ENCODE peak calls at places on chromosomes 5 and 9, in five cellular contexts. One of them, this sample, is unnamed.

GRCh38 chr9:81789751-81790150 is 100.4 kb upstream of the TLE1 start:
- DNase-seq in HepG2: no peak
- DNase-seq in H1: no peak
- DNase-seq in K562: no peak
- DNase-seq in GM12878: no peak
- DNase-seq in this sample: no peak

GRCh38 chr9:29285818-29286217 is 1712.5 kb upstream of the C9orf72 start:
- DNase-seq in HepG2: no peak
- DNase-seq in H1: no peak
- DNase-seq in K562: no peak
- DNase-seq in GM12878: no peak
- DNase-seq in this sample: no peak

GRCh38 chr5:123157797-123158528 is 68.9 kb downstream of the PRDM6 start:
- DNase-seq in HepG2: no peak
- DNase-seq in H1: no peak
- DNase-seq in K562: no peak
- DNase-seq in GM12878: no peak
- DNase-seq in this sample: no peak

GRCh38 chr9:136886610-136887597 is 588 bp downstream of the TRAF2 start:
- DNase-seq in HepG2: no peak
- DNase-seq in H1: peak; percentile 70
- DNase-seq in K562: peak; percentile 55
- DNase-seq in GM12878: no peak
- DNase-seq in this sample: peak; percentile 89

GRCh38 chr5:3394877-3395599 is 200.6 kb upstream of the IRX1 start:
- DNase-seq in HepG2: no peak
- DNase-seq in H1: no peak
- DNase-seq in K562: no peak
- DNase-seq in GM12878: no peak
- DNase-seq in this sample: no peak

GRCh38 chr5:38403407-38403806 is 145.0 kb downstream of the EGFLAM start:
- DNase-seq in HepG2: no peak
- DNase-seq in H1: no peak
- DNase-seq in K562: no peak
- DNase-seq in GM12878: no peak
- DNase-seq in this sample: no peak

GRCh38 chr9:122179054-122179689 is 19.5 kb downstream of the MORN5 start:
- DNase-seq in HepG2: no peak
- DNase-seq in H1: no peak
- DNase-seq in K562: no peak
- DNase-seq in GM12878: no peak
- DNase-seq in this sample: no peak

GRCh38 chr5:118862596-118862995 is 125.8 kb downstream of the DTWD2 start:
- DNase-seq in HepG2: no peak
- DNase-seq in H1: no peak
- DNase-seq in K562: no peak
- DNase-seq in GM12878: no peak
- DNase-seq in this sample: no peak

GRCh38 chr5:107979900-107980299 is 309.2 kb upstream of the EFNA5 start:
- DNase-seq in HepG2: no peak
- DNase-seq in H1: no peak
- DNase-seq in K562: no peak
- DNase-seq in GM12878: no peak
- DNase-seq in this sample: no peak

GRCh38 chr9:128554155-128554862 is 1.9 kb downstream of the SPTAN1 start:
- DNase-seq in HepG2: peak; percentile 85
- DNase-seq in H1: peak; percentile 51
- DNase-seq in K562: peak; percentile 54
- DNase-seq in GM12878: peak; percentile 27
- DNase-seq in this sample: peak; percentile 37

GRCh38 chr5:181151146-181151545 is 3.8 kb downstream of the OR2V2 start:
- DNase-seq in HepG2: no peak
- DNase-seq in H1: no peak
- DNase-seq in K562: no peak
- DNase-seq in GM12878: no peak
- DNase-seq in this sample: peak; percentile 41

GRCh38 chr5:5598547-5599113 is 176.2 kb downstream of the ICE1 start:
- DNase-seq in HepG2: no peak
- DNase-seq in H1: no peak
- DNase-seq in K562: no peak
- DNase-seq in GM12878: no peak
- DNase-seq in this sample: no peak

GRCh38 chr9:133609311-133610098 is at the start of gene FAM163B:
- DNase-seq in HepG2: no peak
- DNase-seq in H1: peak; percentile 93
- DNase-seq in K562: peak; percentile 74
- DNase-seq in GM12878: no peak
- DNase-seq in this sample: peak; percentile 93

GRCh38 chr9:76412638-76413037 is 18.4 kb upstream of the RFK start:
- DNase-seq in HepG2: no peak
- DNase-seq in H1: no peak
- DNase-seq in K562: no peak
- DNase-seq in GM12878: no peak
- DNase-seq in this sample: no peak

GRCh38 chr5:162052671-162053070 is 14.9 kb upstream of the GABRG2 start:
- DNase-seq in HepG2: no peak
- DNase-seq in H1: no peak
- DNase-seq in K562: no peak
- DNase-seq in GM12878: no peak
- DNase-seq in this sample: no peak

GRCh38 chr5:177362871-177363507 is 5.3 kb downstream of the RGS14 start:
- DNase-seq in HepG2: no peak
- DNase-seq in H1: peak; percentile 89
- DNase-seq in K562: peak; percentile 86
- DNase-seq in GM12878: no peak
- DNase-seq in this sample: peak; percentile 89

GRCh38 chr9:107481035-107481434 is 8.5 kb downstream of the KLF4 start:
- DNase-seq in HepG2: no peak
- DNase-seq in H1: no peak
- DNase-seq in K562: no peak
- DNase-seq in GM12878: no peak
- DNase-seq in this sample: no peak

GRCh38 chr5:89988129-89988528 is 421.4 kb downstream of the CETN3 start:
- DNase-seq in HepG2: no peak
- DNase-seq in H1: no peak
- DNase-seq in K562: no peak
- DNase-seq in GM12878: no peak
- DNase-seq in this sample: no peak

GRCh38 chr9:81682797-81683196 is 6.5 kb downstream of the TLE1 start:
- DNase-seq in HepG2: no peak
- DNase-seq in H1: no peak
- DNase-seq in K562: no peak
- DNase-seq in GM12878: no peak
- DNase-seq in this sample: no peak

GRCh38 chr5:151424892-151425523 is 22.4 kb upstream of the SLC36A1 start:
- DNase-seq in HepG2: no peak
- DNase-seq in H1: peak; percentile 77
- DNase-seq in K562: no peak
- DNase-seq in GM12878: no peak
- DNase-seq in this sample: no peak

GRCh38 chr5:10233505-10233904 is 16.2 kb downstream of the ATPSCKMT start:
- DNase-seq in HepG2: peak; percentile 37
- DNase-seq in H1: no peak
- DNase-seq in K562: peak; percentile 38
- DNase-seq in GM12878: no peak
- DNase-seq in this sample: peak; percentile 74

GRCh38 chr9:115743709-115744605 is 409.6 kb upstream of the PAPPA start:
- DNase-seq in HepG2: no peak
- DNase-seq in H1: no peak
- DNase-seq in K562: no peak
- DNase-seq in GM12878: no peak
- DNase-seq in this sample: no peak
- TF ChIP-seq SIN3A in HepG2: no peak
- TF ChIP-seq SIN3A in H1: no peak
- TF ChIP-seq SIN3A in K562: no peak
- TF ChIP-seq SIN3A in GM12878: no peak
- TF ChIP-seq SIN3A in this sample: no peak

DNA sequence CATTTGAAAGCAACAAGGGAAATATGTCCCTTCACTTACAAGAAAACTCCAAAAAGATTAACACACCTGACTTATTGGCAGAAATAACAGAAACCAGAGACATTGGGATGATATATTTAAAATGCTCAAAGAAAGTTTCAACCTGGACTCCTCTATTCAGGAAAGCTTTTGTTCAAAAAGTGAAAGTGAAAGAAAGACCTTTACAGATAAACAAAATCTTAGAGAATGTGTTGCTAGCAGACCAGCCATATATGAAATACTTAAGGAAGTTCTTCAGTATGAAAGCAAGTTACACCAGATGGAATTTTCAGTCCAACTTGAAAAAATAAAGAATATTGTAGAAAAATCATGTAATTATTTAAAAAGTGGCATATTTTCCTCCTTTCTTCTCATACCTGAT is 1075.1 kb downstream of the NR2F1-AS1 start:
- DNase-seq in HepG2: no peak
- DNase-seq in H1: no peak
- DNase-seq in K562: no peak
- DNase-seq in GM12878: no peak
- DNase-seq in this sample: no peak
- H3K4me2 ChIP-seq in HepG2: peak overlapping the region; percentile 61
- H3K4me2 ChIP-seq in H1: no peak overlapping the region
- H3K4me2 ChIP-seq in K562: no peak overlapping the region
- H3K4me2 ChIP-seq in GM12878: no peak overlapping the region
- H3K4me2 ChIP-seq in this sample: peak overlapping the region; percentile 53

GRCh38 chr9:13942695-13943094 is 371.2 kb downstream of the NFIB start:
- DNase-seq in HepG2: no peak
- DNase-seq in H1: no peak
- DNase-seq in K562: no peak
- DNase-seq in GM12878: no peak
- DNase-seq in this sample: no peak
- TF ChIP-seq CHD2 in HepG2: no peak
- TF ChIP-seq CHD2 in H1: no peak
- TF ChIP-seq CHD2 in K562: no peak
- TF ChIP-seq CHD2 in GM12878: no peak
- TF ChIP-seq CHD2 in this sample: no peak

GRCh38 chr5:36744041-36744677 is 132.4 kb upstream of the NIPBL start:
- DNase-seq in HepG2: no peak
- DNase-seq in H1: no peak
- DNase-seq in K562: peak; percentile 40
- DNase-seq in GM12878: no peak
- DNase-seq in this sample: no peak

GRCh38 chr5:36744678-36745659 is 131.6 kb upstream of the NIPBL start:
- DNase-seq in HepG2: peak; percentile 54
- DNase-seq in H1: peak; percentile 93
- DNase-seq in K562: peak; percentile 66
- DNase-seq in GM12878: no peak
- DNase-seq in this sample: peak; percentile 83

GRCh38 chr5:36741138-36741537 is 134.7 kb downstream of the SLC1A3 start:
- DNase-seq in HepG2: no peak
- DNase-seq in H1: no peak
- DNase-seq in K562: no peak
- DNase-seq in GM12878: no peak
- DNase-seq in this sample: no peak

GRCh38 chr5:36740259-36740898 is 134.0 kb downstream of the SLC1A3 start:
- DNase-seq in HepG2: no peak
- DNase-seq in H1: no peak
- DNase-seq in K562: peak; percentile 45
- DNase-seq in GM12878: no peak
- DNase-seq in this sample: no peak

DNA sequence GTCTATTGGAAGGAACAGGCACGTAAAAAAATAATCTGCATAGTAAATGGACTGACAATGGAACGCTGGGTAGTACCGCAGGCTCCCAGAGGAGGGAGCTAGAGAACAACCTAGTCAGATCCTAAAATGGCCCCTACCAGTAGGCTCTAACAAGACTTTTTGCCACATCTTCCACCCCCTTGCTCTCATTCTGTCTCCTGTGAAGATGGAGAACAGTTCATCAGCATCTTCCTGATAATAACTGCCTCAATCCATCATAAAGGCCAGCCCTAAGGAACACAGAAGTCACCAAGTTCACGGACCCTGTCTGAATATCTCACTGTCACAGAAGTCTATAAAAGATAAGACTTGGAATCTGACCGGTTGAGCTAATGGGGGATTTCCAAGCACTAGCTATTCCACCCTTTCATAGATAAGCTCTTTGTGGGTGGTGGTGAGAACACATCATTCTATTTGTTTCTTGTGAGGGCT is 133.4 kb downstream of the SLC1A3 start:
- DNase-seq in HepG2: peak; percentile 39
- DNase-seq in H1: peak; percentile 95
- DNase-seq in K562: peak; percentile 83
- DNase-seq in GM12878: no peak
- DNase-seq in this sample: peak; percentile 57
- TF ChIP-seq SIN3A in HepG2: no peak
- TF ChIP-seq SIN3A in H1: no peak
- TF ChIP-seq SIN3A in K562: no peak
- TF ChIP-seq SIN3A in GM12878: no peak
- TF ChIP-seq SIN3A in this sample: no peak

GRCh38 chr5:7957329-7957728 is 88.4 kb downstream of the MTRR start:
- DNase-seq in HepG2: no peak
- DNase-seq in H1: no peak
- DNase-seq in K562: no peak
- DNase-seq in GM12878: no peak
- DNase-seq in this sample: no peak

GRCh38 chr5:7960142-7960541 is 91.2 kb downstream of the MTRR start:
- DNase-seq in HepG2: no peak
- DNase-seq in H1: no peak
- DNase-seq in K562: no peak
- DNase-seq in GM12878: no peak
- DNase-seq in this sample: no peak

DNA sequence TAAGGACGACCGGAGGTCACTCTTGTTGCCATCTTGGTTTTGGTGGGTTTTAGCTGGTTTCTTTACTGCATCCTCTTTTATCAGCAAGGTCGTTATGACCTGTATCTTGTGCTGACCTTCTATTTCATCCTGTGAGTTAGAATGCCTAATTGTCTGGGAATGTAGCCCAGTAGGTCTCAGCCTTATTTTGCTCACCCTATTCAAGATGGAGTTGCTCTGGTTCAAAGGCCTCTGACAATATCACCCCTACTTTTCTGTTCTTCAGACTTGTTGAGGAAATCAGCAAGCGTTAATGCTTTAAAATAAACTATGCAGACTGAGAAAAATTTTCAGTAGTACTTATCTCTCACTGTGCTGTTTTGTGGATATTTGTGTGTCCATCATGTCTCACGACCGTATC is 92.6 kb downstream of the MTRR start:
- DNase-seq in HepG2: no peak
- DNase-seq in H1: no peak
- DNase-seq in K562: no peak
- DNase-seq in GM12878: no peak
- DNase-seq in this sample: no peak
- H3K4me2 ChIP-seq in HepG2: no peak overlapping the region
- H3K4me2 ChIP-seq in H1: no peak overlapping the region
- H3K4me2 ChIP-seq in K562: no peak overlapping the region
- H3K4me2 ChIP-seq in GM12878: no peak overlapping the region
- H3K4me2 ChIP-seq in this sample: no peak overlapping the region

GRCh38 chr9:92426501-92426900 is 2.2 kb upstream of the OMD start:
- DNase-seq in HepG2: no peak
- DNase-seq in H1: no peak
- DNase-seq in K562: no peak
- DNase-seq in GM12878: no peak
- DNase-seq in this sample: no peak
- TF ChIP-seq CHD2 in HepG2: no peak
- TF ChIP-seq CHD2 in H1: no peak
- TF ChIP-seq CHD2 in K562: no peak
- TF ChIP-seq CHD2 in GM12878: no peak
- TF ChIP-seq CHD2 in this sample: no peak